ENCODE peak calls at places on chromosomes 16 and 17, in ten cellular contexts. Y is testis, N is retinal pigment epithelial cell, H is glutamatergic neuron, S is fibroblast of the aortic adventitia, J is Panc1, X is endothelial cell, F is colonic mucosa, R is progenitor cell of endocrine pancreas, T is osteocyte. B is an unnamed sample.

GRCh38 chr16:66154801-66155200 is 211.7 kb upstream of the CDH5 start:
- DNase-seq in Y (no peak), N (no peak), H (no peak), S (no peak), J (no peak), X (no peak), F (no peak), R (no peak), T (no peak), B (no peak)

GRCh38 chr16:3980311-3981111 is 100.0 kb upstream of the CREBBP start:
- DNase-seq in Y (peak; percentile 40), N (peak; percentile 43), H (no peak), S (peak; percentile 78), J (no peak), X (no peak), F (no peak), R (no peak), T (no peak), B (no peak)

GRCh38 chr16:55955845-55956244 is 80.7 kb upstream of the CES5A start:
- DNase-seq in Y (peak; percentile 73), N (no peak), H (peak; percentile 61), S (no peak), J (no peak), X (no peak), F (no peak), R (no peak), T (peak; percentile 56), B (no peak)

GRCh38 chr17:57475786-57476185 is 219.5 kb downstream of the MSI2 start:
- DNase-seq in Y (no peak), N (no peak), H (no peak), S (no peak), J (no peak), X (no peak), F (no peak), R (no peak), T (no peak), B (no peak)

GRCh38 chr17:78494189-78494960 is 82.8 kb downstream of the DNAH17 start:
- DNase-seq in Y (no peak), N (no peak), H (no peak), S (no peak), J (no peak), X (no peak), F (no peak), R (no peak), T (no peak), B (no peak)

GRCh38 chr17:39002991-39003715 is 36.0 kb upstream of the FBXO47 start:
- DNase-seq in Y (peak; percentile 60), N (no peak), H (no peak), S (peak; percentile 94), J (no peak), X (no peak), F (peak; percentile 55), R (no peak), T (no peak), B (no peak)

GRCh38 chr17:60506312-60506711 is 19.7 kb downstream of the APPBP2 start:
- DNase-seq in Y (no peak), N (peak; percentile 45), H (no peak), S (peak; percentile 55), J (no peak), X (no peak), F (no peak), R (no peak), T (no peak), B (no peak)

GRCh38 chr16:66515543-66516171 is 34.3 kb downstream of the TK2 start:
- DNase-seq in Y (no peak), N (peak; percentile 66), H (no peak), S (peak; percentile 77), J (no peak), X (peak; percentile 31), F (no peak), R (no peak), T (no peak), B (no peak)

GRCh38 chr16:56145369-56145768 is 45.9 kb upstream of the GNAO1 start:
- DNase-seq in Y (no peak), N (no peak), H (no peak), S (no peak), J (no peak), X (no peak), F (no peak), R (no peak), T (no peak), B (no peak)

GRCh38 chr16:85879975-85880831 is 18.8 kb upstream of the IRF8 start:
- DNase-seq in Y (no peak), N (no peak), H (no peak), S (no peak), J (no peak), X (no peak), F (peak; percentile 5), R (no peak), T (no peak), B (no peak)

GRCh38 chr17:8122391-8122922 is 1.4 kb downstream of the HES7 start:
- DNase-seq in Y (no peak), N (no peak), H (peak; percentile 52), S (peak; percentile 55), J (no peak), X (no peak), F (peak; percentile 44), R (no peak), T (no peak), B (no peak)

GRCh38 chr16:74605746-74606520 is 981 bp downstream of the GLG1 start:
- DNase-seq in Y (no peak), N (no peak), H (no peak), S (peak; percentile 23), J (no peak), X (no peak), F (no peak), R (no peak), T (no peak), B (no peak)

GRCh38 chr16:74607967-74608356 is 1.0 kb upstream of the GLG1 start:
- DNase-seq in Y (no peak), N (no peak), H (no peak), S (peak; percentile 26), J (no peak), X (peak; percentile 11), F (peak; percentile 23), R (no peak), T (no peak), B (no peak)

GRCh38 chr16:74607310-74607966 is 524 bp upstream of the GLG1 start:
- DNase-seq in Y (no peak), N (peak; percentile 12), H (no peak), S (no peak), J (no peak), X (no peak), F (no peak), R (no peak), T (no peak), B (no peak)

GRCh38 chr16:74605332-74605731 is 1.6 kb downstream of the GLG1 start:
- DNase-seq in Y (no peak), N (no peak), H (no peak), S (peak; percentile 13), J (no peak), X (no peak), F (no peak), R (no peak), T (no peak), B (no peak)

DNA sequence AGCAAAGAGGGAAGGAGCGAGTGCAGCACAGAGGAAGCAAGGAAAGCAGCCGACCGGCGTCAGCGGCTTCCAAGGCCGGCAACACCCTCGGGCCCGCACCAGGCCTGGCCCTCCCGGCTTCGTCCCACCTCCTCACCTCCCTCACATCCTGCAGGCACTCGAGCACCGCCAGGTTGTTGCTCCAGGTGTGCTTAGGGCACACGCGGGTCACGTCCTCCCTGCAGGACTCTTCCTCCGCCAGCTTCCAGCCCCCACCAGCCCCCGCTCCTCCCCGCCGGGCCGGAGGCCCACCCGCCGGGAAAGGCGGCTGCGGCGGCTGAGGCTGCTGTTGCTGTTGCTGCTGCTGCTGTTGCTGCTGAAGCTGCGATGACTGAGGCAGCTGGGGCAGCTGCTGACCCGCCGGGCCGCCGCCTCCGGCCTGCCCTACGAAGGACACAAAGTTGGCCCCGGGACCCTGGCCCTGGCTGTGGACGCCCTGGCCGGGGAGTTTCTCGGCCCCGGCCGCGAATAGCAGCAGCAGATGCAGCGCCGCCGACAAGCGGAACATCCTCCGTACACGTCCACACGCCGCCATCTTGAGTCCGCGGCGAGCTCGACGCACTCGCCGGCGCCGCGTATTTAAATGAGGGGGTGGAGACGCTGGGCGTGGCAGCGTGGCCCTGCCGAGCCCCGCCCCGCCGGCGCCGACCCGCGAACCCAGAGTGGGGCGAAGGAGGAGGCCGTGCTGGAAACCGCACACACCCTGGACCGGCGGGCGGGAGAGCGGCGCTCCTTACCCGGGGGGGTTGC is at the start of gene GLG1:
- DNase-seq in Y (peak; percentile 96), N (peak; percentile 58), H (peak; percentile 93), S (peak; percentile 86), J (no peak), X (peak; percentile 90), F (peak; percentile 95), R (peak; percentile 78), T (peak; percentile 95), B (peak; percentile 93)
- TF ChIP-seq CTCF in Y (no peak), N (no peak), H (no peak), S (no peak), J (no peak), X (no peak), F (no peak), R (no peak), T (no peak), B (no peak)

DNA sequence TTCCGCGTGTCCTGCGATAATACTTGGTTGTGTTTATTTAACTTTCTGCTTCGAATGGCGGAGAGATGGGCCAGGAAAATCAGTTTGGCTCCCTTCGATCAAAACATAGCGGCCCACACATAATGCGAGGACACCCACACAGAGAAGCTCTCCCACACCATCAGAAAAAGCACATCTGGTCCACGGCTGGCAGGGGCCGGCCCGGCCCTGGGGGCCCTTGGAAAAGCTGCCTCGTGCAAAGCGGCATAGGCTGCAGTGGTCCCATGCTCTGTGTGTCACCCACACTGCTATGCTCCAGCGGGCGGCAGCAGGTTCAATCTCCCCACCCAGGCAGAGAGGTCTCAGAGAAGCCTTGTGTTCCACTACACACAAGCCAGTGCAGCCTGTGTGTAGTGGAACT is 46.8 kb downstream of the ZNF423 start:
- DNase-seq in Y (no peak), N (no peak), H (no peak), S (no peak), J (no peak), X (no peak), F (no peak), R (no peak), T (no peak), B (no peak)
- TF ChIP-seq CTCF in Y (no peak), N (no peak), H (no peak), S (no peak), J (no peak), X (no peak), F (no peak), R (no peak), T (no peak), B (no peak)

GRCh38 chr17:42050360-42051012 is at the start of gene C17orf113:
- DNase-seq in Y (peak; percentile 62), N (no peak), H (peak; percentile 80), S (no peak), J (no peak), X (peak; percentile 58), F (peak; percentile 59), R (peak; percentile 70), T (peak; percentile 88), B (peak; percentile 41)
- TF ChIP-seq CTCF in Y (no peak), N (peak; percentile 29), H (peak; percentile 32), S (peak; percentile 43), J (peak; percentile 69), X (no peak), F (no peak), R (peak; percentile 61), T (peak; percentile 50), B (no peak)

DNA sequence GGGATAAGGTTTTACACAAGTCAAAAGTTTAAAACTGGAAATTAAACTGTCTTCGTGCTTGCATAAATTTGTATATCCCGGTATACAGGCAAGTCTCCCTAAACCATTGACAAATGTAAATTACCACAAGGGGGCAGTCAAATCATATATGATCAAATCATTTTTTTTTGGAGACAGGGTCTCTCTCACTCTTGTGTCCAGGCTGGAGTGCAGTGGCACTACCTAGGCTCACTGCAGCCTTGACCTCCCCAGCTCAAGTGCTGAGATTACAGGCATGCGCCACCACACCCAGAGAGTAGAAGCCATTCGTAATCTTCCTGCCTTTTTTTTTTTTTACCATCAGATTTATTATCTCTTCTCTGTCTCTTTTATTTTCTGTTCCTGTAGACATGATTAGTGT is 18.5 kb downstream of the TOP2A start:
- DNase-seq in Y (no peak), N (no peak), H (no peak), S (peak; percentile 83), J (peak; percentile 17), X (no peak), F (no peak), R (no peak), T (no peak), B (no peak)
- TF ChIP-seq CTCF in Y (peak; percentile 31), N (peak; percentile 56), H (peak; percentile 73), S (peak; percentile 58), J (peak; percentile 75), X (peak; percentile 77), F (peak; percentile 64), R (peak; percentile 64), T (peak; percentile 72), B (peak; percentile 74)